ENCODE peak calls at places on chromosomes 2 and 18, in six cellular contexts. Y is IMR-90, G is mesenchymal stem cell, E is H1, W is H9, Z is trophoblast cell. L is an unnamed sample. For H3K4me1, the result is how much of the 10 kb centered on the place peaks cover.

GRCh38 chr2:31365834-31366505 is 48.6 kb downstream of the XDH start:
- DNase-seq in Y (no peak), G (no peak), E (no peak), W (no peak), Z (no peak), L (no peak)

GRCh38 chr2:102735431-102736130 is 26.2 kb upstream of the TMEM182 start:
- DNase-seq in Y (peak), G (no peak), E (no peak), W (no peak), Z (no peak), L (peak)

GRCh38 chr18:13433088-13433487 is 214.5 kb downstream of the LDLRAD4 start:
- DNase-seq in Y (no peak), G (no peak), E (no peak), W (no peak), Z (no peak), L (no peak)

GRCh38 chr2:71417300-71418202 is 35.8 kb upstream of the DYSF start:
- DNase-seq in Y (no peak), G (peak), E (no peak), W (no peak), Z (no peak), L (no peak)

GRCh38 chr2:191927991-191928390 is 81.1 kb upstream of the CAVIN2 start:
- DNase-seq in Y (peak), G (peak), E (no peak), W (no peak), Z (no peak), L (no peak)

GRCh38 chr2:232988444-232988843 is 24.6 kb downstream of the NGEF start:
- DNase-seq in Y (peak), G (peak), E (no peak), W (no peak), Z (peak), L (no peak)

GRCh38 chr2:63662028-63662804 is 73.5 kb downstream of the MDH1 start:
- DNase-seq in Y (no peak), G (no peak), E (no peak), W (no peak), Z (peak), L (no peak)

GRCh38 chr2:164479460-164479859 is 141.8 kb downstream of the GRB14 start:
- DNase-seq in Y (peak), G (peak), E (no peak), W (peak), Z (peak), L (peak)

GRCh38 chr2:48398285-48399135 is 131.4 kb upstream of the STON1 start:
- DNase-seq in Y (no peak), G (no peak), E (no peak), W (no peak), Z (no peak), L (peak)

GRCh38 chr2:144330951-144331651 is 188.8 kb downstream of the ZEB2 start:
- DNase-seq in Y (peak), G (peak), E (no peak), W (no peak), Z (no peak), L (no peak)

GRCh38 chr18:9737814-9738160 is 29.7 kb downstream of the RAB31 start:
- DNase-seq in Y (no peak), G (no peak), E (no peak), W (no peak), Z (no peak), L (no peak)

GRCh38 chr2:37797081-37797480 is 125.6 kb upstream of the CDC42EP3 start:
- DNase-seq in Y (peak), G (peak), E (no peak), W (no peak), Z (no peak), L (no peak)

GRCh38 chr2:49271060-49271665 is 116.8 kb upstream of the FSHR start:
- DNase-seq in Y (no peak), G (no peak), E (no peak), W (no peak), Z (no peak), L (no peak)

GRCh38 chr2:54899576-54900200 is 150.6 kb downstream of the RTN4 start:
- DNase-seq in Y (peak), G (peak), E (no peak), W (no peak), Z (no peak), L (peak)

GRCh38 chr2:239882335-239882734 is 142.8 kb downstream of the NDUFA10 start:
- DNase-seq in Y (no peak), G (no peak), E (peak), W (peak), Z (peak), L (peak)

GRCh38 chr18:25862881-25863600 is 227.4 kb downstream of the SS18 start:
- DNase-seq in Y (no peak), G (no peak), E (no peak), W (no peak), Z (peak), L (no peak)

GRCh38 chr2:25851740-25852503 is 26.4 kb downstream of the ASXL2 start:
- DNase-seq in Y (peak), G (peak), E (no peak), W (no peak), Z (peak), L (peak)

GRCh38 chr18:44700652-44701051 is 20.0 kb downstream of the SETBP1 start:
- DNase-seq in Y (no peak), G (peak), E (no peak), W (no peak), Z (no peak), L (no peak)

GRCh38 chr2:2014251-2014761 is 270.0 kb upstream of the PXDN start:
- DNase-seq in Y (no peak), G (no peak), E (no peak), W (no peak), Z (no peak), L (peak)

GRCh38 chr18:70415823-70416488 is 127.1 kb downstream of the SOCS6 start:
- DNase-seq in Y (no peak), G (no peak), E (no peak), W (peak), Z (no peak), L (no peak)

GRCh38 chr18:24063121-24063731 is 48.7 kb downstream of the TTC39C start:
- DNase-seq in Y (peak), G (peak), E (no peak), W (no peak), Z (no peak), L (no peak)

GRCh38 chr2:54880428-54880827 is 157.0 kb downstream of the EML6 start:
- DNase-seq in Y (no peak), G (no peak), E (no peak), W (no peak), Z (no peak), L (no peak)

GRCh38 chr18:72161686-72162085 is 382.5 kb downstream of the CBLN2 start:
- DNase-seq in Y (no peak), G (no peak), E (no peak), W (no peak), Z (no peak), L (no peak)

GRCh38 chr2:85734942-85735608 is 18.7 kb upstream of the ATOH8 start:
- DNase-seq in Y (peak), G (no peak), E (no peak), W (no peak), Z (no peak), L (no peak)

GRCh38 chr2:112095654-112096053 is 40.6 kb downstream of the TMEM87B start:
- DNase-seq in Y (no peak), G (peak), E (no peak), W (no peak), Z (no peak), L (no peak)

GRCh38 chr2:127086800-127087737 is 19.9 kb downstream of the BIN1 start:
- DNase-seq in Y (peak), G (peak), E (peak), W (peak), Z (no peak), L (peak)

GRCh38 chr2:127082974-127083373 is 24.0 kb downstream of the BIN1 start:
- DNase-seq in Y (peak), G (peak), E (no peak), W (no peak), Z (no peak), L (no peak)

GRCh38 chr2:127084611-127085031 is 22.3 kb downstream of the BIN1 start:
- DNase-seq in Y (no peak), G (peak), E (no peak), W (no peak), Z (no peak), L (no peak)

GRCh38 chr2:127083819-127084503 is 23.0 kb downstream of the BIN1 start:
- DNase-seq in Y (peak), G (peak), E (no peak), W (no peak), Z (peak), L (no peak)

GRCh38 chr2:127085260-127085666 is 21.7 kb downstream of the BIN1 start:
- DNase-seq in Y (peak), G (peak), E (no peak), W (no peak), Z (peak), L (no peak)
- H3K4me1 ChIP-seq in Y (half or more), G (half or more), E (under half), W (under half), Z (under half), L (under half)

GRCh38 chr2:216687646-216688045 is 7.7 kb downstream of the IGFBP5 start:
- DNase-seq in Y (no peak), G (no peak), E (peak), W (peak), Z (no peak), L (no peak)

GRCh38 chr2:216691210-216691741 is 4.1 kb downstream of the IGFBP5 start:
- DNase-seq in Y (peak), G (peak), E (no peak), W (peak), Z (no peak), L (peak)

GRCh38 chr2:216688731-216689360 is 6.5 kb downstream of the IGFBP5 start:
- DNase-seq in Y (no peak), G (no peak), E (no peak), W (no peak), Z (no peak), L (no peak)

GRCh38 chr2:216690451-216691209 is 4.7 kb downstream of the IGFBP5 start:
- DNase-seq in Y (peak), G (peak), E (no peak), W (no peak), Z (no peak), L (no peak)

DNA sequence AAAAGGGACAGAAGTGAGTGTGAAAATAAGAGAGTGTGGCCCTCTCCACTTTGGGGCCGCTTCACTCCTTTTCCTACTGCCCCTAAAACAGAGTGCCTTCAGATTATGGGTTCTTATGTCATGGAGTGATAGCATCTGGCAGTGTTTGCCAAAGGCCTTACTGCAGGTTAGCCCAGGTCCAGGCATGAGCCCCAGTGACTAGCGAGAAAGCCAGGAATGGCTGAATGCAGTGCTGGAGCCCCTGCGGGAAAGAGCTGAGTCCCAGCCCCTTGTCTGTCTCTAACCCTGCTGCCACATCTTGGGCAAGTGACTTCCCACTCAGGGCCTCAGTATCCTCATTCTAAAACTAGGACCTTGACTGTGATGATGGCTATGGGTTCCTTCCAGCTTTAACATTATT is 6.0 kb downstream of the IGFBP5 start:
- DNase-seq in Y (no peak), G (no peak), E (no peak), W (no peak), Z (no peak), L (no peak)
- H4K91ac ChIP-seq in Y (no peak), G (peak), E (no peak), W (no peak), Z (peak), L (no peak)

GRCh38 chr2:195659114-195659513 is 2.1 kb downstream of the SLC39A10 start:
- DNase-seq in Y (peak), G (no peak), E (no peak), W (no peak), Z (peak), L (no peak)

GRCh38 chr2:195658541-195658890 is 1.5 kb downstream of the SLC39A10 start:
- DNase-seq in Y (peak), G (peak), E (no peak), W (no peak), Z (peak), L (no peak)

GRCh38 chr2:195657634-195658540 is 861 bp downstream of the SLC39A10 start:
- DNase-seq in Y (peak), G (peak), E (peak), W (peak), Z (peak), L (peak)

GRCh38 chr2:195656859-195657633 is at the start of gene SLC39A10:
- DNase-seq in Y (peak), G (peak), E (peak), W (peak), Z (peak), L (peak)

GRCh38 chr2:195656131-195656858 is 731 bp upstream of the SLC39A10 start:
- DNase-seq in Y (peak), G (no peak), E (no peak), W (no peak), Z (no peak), L (no peak)
- H3K4ac ChIP-seq in Y (peak), G (peak), E (no peak), W (no peak), Z (no peak), L (no peak)

GRCh38 chr2:216758431-216759155 is 63.2 kb upstream of the IGFBP5 start:
- DNase-seq in Y (no peak), G (no peak), E (no peak), W (no peak), Z (no peak), L (no peak)
- H3K4me1 ChIP-seq in Y (under half), G (under half), E (under half), W (under half), Z (under half), L (under half)

GRCh38 chr2:101608411-101609317 is 88.8 kb upstream of the MAP4K4 start:
- DNase-seq in Y (no peak), G (no peak), E (no peak), W (no peak), Z (no peak), L (no peak)

GRCh38 chr2:101613073-101613704 is 84.3 kb upstream of the MAP4K4 start:
- DNase-seq in Y (no peak), G (no peak), E (no peak), W (no peak), Z (no peak), L (no peak)

GRCh38 chr2:101609434-101609833 is 88.1 kb upstream of the MAP4K4 start:
- DNase-seq in Y (no peak), G (no peak), E (no peak), W (peak), Z (no peak), L (no peak)

GRCh38 chr2:101612019-101612418 is 85.5 kb upstream of the MAP4K4 start:
- DNase-seq in Y (no peak), G (no peak), E (no peak), W (no peak), Z (no peak), L (no peak)

DNA sequence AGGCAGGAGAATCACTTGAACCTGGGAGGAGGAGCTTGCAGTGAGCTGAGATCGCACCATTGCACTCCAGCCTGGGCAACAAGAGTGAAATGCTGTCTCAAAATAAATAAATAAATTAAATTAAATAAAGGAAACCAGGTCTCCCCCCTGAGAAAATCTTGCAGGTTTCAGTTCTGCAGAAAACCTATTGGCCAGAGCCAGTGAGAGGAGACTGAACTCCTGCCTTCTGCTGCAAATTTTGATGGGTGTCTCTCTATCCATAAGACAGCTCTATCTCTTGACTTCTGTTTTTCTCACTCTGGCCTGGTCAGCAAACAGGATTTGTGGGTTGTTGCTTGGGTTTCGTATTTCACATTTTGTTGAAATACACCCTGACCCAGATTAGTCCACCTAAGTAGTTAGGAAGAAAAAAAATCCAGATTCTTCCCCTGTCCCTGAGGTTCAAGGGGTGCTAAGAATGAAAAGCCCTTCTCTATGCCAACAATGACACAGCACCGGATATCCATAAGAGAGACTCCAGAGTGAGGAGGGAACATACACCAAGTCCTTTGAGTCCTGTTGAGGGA is 86.7 kb upstream of the MAP4K4 start:
- DNase-seq in Y (no peak), G (no peak), E (no peak), W (no peak), Z (no peak), L (no peak)
- H4K91ac ChIP-seq in Y (no peak), G (no peak), E (no peak), W (no peak), Z (no peak), L (no peak)

GRCh38 chr2:46305767-46306166 is 8.6 kb downstream of the EPAS1 start:
- DNase-seq in Y (no peak), G (no peak), E (no peak), W (no peak), Z (no peak), L (no peak)
- H3K4ac ChIP-seq in Y (no peak), G (no peak), E (no peak), W (no peak), Z (peak), L (no peak)

GRCh38 chr2:210461401-210461800 is 15.2 kb downstream of the LANCL1 start:
- DNase-seq in Y (no peak), G (no peak), E (no peak), W (no peak), Z (no peak), L (no peak)

GRCh38 chr2:210458395-210458794 is 18.2 kb downstream of the LANCL1 start:
- DNase-seq in Y (no peak), G (no peak), E (no peak), W (no peak), Z (no peak), L (no peak)

GRCh38 chr2:210459925-210460862 is 16.4 kb downstream of the LANCL1 start:
- DNase-seq in Y (no peak), G (no peak), E (no peak), W (no peak), Z (no peak), L (no peak)

GRCh38 chr2:210459407-210459806 is 17.2 kb downstream of the LANCL1 start:
- DNase-seq in Y (no peak), G (no peak), E (no peak), W (no peak), Z (no peak), L (no peak)

GRCh38 chr2:210460863-210461227 is 15.7 kb downstream of the LANCL1 start:
- DNase-seq in Y (no peak), G (no peak), E (no peak), W (no peak), Z (no peak), L (no peak)
- H3K4me1 ChIP-seq in Y (under half), G (under half), E (under half), W (under half), Z (under half), L (under half)

L was measured in neuronal stem cell.